ENCODE peak calls at places on chromosomes 2 and 18, in ten cellular contexts. Y is endothelial cell; F is foreskin fibroblast; N is GM20000; G is fibroblast of mammary gland; K is endodermal cell; V is RWPE1; B is CD4-positive, alpha-beta T cell; P is activated CD8-positive, alpha-beta T cell treated with anti-CD3 and anti-CD28 coated beads for 36 hours; T is PC-3. H is an unnamed sample.

GRCh38 chr2:213376644-213377043 is 92.4 kb downstream of the SPAG16 start:
- DNase-seq in Y (no peak), F (no peak), N (no peak), G (no peak), K (no peak), V (no peak), B (no peak), P (no peak), T (no peak), H (no peak)

GRCh38 chr2:88658890-88659881 is 31.9 kb upstream of the EIF2AK3 start:
- DNase-seq in Y (peak), F (peak), N (no peak), G (peak), K (peak), V (peak), B (no peak), P (no peak), T (peak), H (no peak)

GRCh38 chr2:236177604-236177966 is 9.4 kb upstream of the GBX2 start:
- DNase-seq in Y (peak), F (peak), N (peak), G (peak), K (peak), V (no peak), B (no peak), P (peak), T (peak), H (peak)

GRCh38 chr2:11870584-11870983 is 124.2 kb downstream of the LPIN1 start:
- DNase-seq in Y (no peak), F (no peak), N (peak), G (no peak), K (no peak), V (no peak), B (no peak), P (no peak), T (no peak), H (no peak)

GRCh38 chr2:199596549-199596948 is 138.8 kb upstream of the SATB2 start:
- DNase-seq in Y (no peak), F (peak), N (no peak), G (peak), K (no peak), V (peak), B (no peak), P (no peak), T (peak), H (no peak)

GRCh38 chr2:55118643-55119065 is 68.4 kb upstream of the RTN4 start:
- DNase-seq in Y (no peak), F (no peak), N (no peak), G (no peak), K (no peak), V (no peak), B (no peak), P (no peak), T (no peak), H (no peak)

GRCh38 chr2:129712586-129712985 is 266.9 kb upstream of the RAB6C start:
- DNase-seq in Y (no peak), F (no peak), N (no peak), G (no peak), K (no peak), V (no peak), B (no peak), P (no peak), T (no peak), H (no peak)

GRCh38 chr2:47072018-47072691 is 83.0 kb downstream of the STPG4 start:
- DNase-seq in Y (no peak), F (peak), N (no peak), G (peak), K (no peak), V (no peak), B (no peak), P (no peak), T (no peak), H (no peak)

GRCh38 chr2:101380376-101380775 is 6.9 kb downstream of the CREG2 start:
- DNase-seq in Y (no peak), F (peak), N (no peak), G (peak), K (no peak), V (peak), B (no peak), P (no peak), T (peak), H (no peak)

GRCh38 chr2:202037086-202037485 is 3.4 kb downstream of the FZD7 start:
- DNase-seq in Y (no peak), F (peak), N (no peak), G (peak), K (no peak), V (no peak), B (no peak), P (no peak), T (no peak), H (no peak)

GRCh38 chr2:20604401-20604911 is 46.4 kb downstream of the HS1BP3 start:
- DNase-seq in Y (no peak), F (no peak), N (no peak), G (peak), K (peak), V (no peak), B (no peak), P (no peak), T (no peak), H (no peak)

GRCh38 chr2:67311536-67311935 is 85.6 kb upstream of the ETAA1 start:
- DNase-seq in Y (no peak), F (peak), N (no peak), G (peak), K (no peak), V (peak), B (no peak), P (no peak), T (peak), H (no peak)

GRCh38 chr2:145022671-145023330 is 502.9 kb upstream of the ZEB2 start:
- DNase-seq in Y (no peak), F (peak), N (no peak), G (peak), K (no peak), V (no peak), B (no peak), P (no peak), T (no peak), H (no peak)

GRCh38 chr2:108594982-108595464 is 60.8 kb downstream of the LIMS1 start:
- DNase-seq in Y (peak), F (peak), N (no peak), G (peak), K (peak), V (peak), B (no peak), P (peak), T (peak), H (no peak)

GRCh38 chr2:43032894-43033270 is 193.5 kb downstream of the ZFP36L2 start:
- DNase-seq in Y (no peak), F (no peak), N (no peak), G (no peak), K (no peak), V (no peak), B (no peak), P (no peak), T (no peak), H (no peak)

GRCh38 chr2:120783969-120784372 is 48.3 kb downstream of the GLI2 start:
- DNase-seq in Y (no peak), F (no peak), N (no peak), G (no peak), K (no peak), V (no peak), B (no peak), P (no peak), T (no peak), H (no peak)

GRCh38 chr2:162253435-162253834 is 10.2 kb upstream of the FAP start:
- DNase-seq in Y (no peak), F (no peak), N (no peak), G (no peak), K (no peak), V (no peak), B (no peak), P (no peak), T (no peak), H (no peak)

GRCh38 chr2:113167115-113167932 is 6.4 kb upstream of the PSD4 start:
- DNase-seq in Y (no peak), F (peak), N (no peak), G (no peak), K (no peak), V (no peak), B (peak), P (peak), T (no peak), H (no peak)

GRCh38 chr2:240836781-240837467 is 16.9 kb upstream of the KIF1A start:
- DNase-seq in Y (no peak), F (peak), N (no peak), G (peak), K (no peak), V (no peak), B (no peak), P (no peak), T (peak), H (no peak)

GRCh38 chr2:24076849-24077534 is 866 bp upstream of the SF3B6 start:
- DNase-seq in Y (peak), F (peak), N (no peak), G (peak), K (no peak), V (peak), B (no peak), P (peak), T (no peak), H (no peak)

GRCh38 chr2:96690306-96691021 is 47.9 kb downstream of the FER1L5 start:
- DNase-seq in Y (no peak), F (no peak), N (no peak), G (no peak), K (no peak), V (no peak), B (no peak), P (no peak), T (no peak), H (no peak)

GRCh38 chr2:45700407-45701013 is 49.0 kb downstream of the PRKCE start:
- DNase-seq in Y (no peak), F (no peak), N (no peak), G (no peak), K (peak), V (no peak), B (no peak), P (no peak), T (no peak), H (no peak)
- TF ChIP-seq CTCF in Y (no peak), F (no peak), N (no peak), G (no peak), K (no peak), V (no peak), B (no peak), P (no peak), T (no peak), H (peak)

DNA sequence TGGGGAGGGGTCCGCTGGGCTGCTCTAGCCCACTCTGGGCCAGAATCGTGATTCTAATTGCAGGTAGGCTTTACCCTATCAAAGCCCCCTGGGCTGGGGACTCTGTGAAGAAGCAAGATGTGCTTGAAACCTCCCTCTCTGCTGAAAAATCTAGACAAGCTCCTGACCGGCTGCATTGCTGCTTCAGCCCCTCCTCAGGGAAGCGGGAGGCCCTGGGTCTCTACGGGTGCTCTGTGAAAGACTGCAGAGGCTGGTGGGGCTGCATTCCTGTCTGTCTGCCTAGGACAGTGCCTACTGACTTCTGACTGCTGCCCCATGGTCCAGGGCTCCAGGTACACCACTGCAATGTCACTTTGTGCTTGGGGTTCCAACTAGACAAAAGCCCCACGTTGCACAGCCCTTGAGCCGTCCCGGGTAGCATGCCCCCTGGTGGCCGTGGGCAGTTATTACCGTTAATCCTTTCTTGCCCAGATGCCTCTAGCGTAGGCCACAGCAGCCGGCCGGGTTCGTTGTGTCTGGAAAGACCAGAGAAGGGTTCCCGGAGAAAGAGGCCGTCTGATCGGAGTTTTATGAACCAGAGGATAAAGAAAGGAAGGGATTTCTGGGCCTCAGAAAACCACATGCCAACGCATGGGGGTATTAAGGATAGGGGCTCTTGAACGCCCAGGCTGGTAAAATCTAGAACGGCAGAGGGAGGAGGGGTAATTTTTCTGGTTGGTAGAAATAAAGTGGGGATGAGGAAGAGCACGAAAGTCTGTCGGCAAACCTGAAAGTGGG is 15.9 kb upstream of the C1QL2 start:
- DNase-seq in Y (peak), F (peak), N (peak), G (peak), K (peak), V (peak), B (peak), P (peak), T (peak), H (peak)
- TF ChIP-seq CTCF in Y (peak), F (peak), N (peak), G (peak), K (peak), V (peak), B (peak), P (peak), T (peak), H (peak)

GRCh38 chr2:172461591-172462392 is 34.4 kb downstream of the ITGA6 start:
- DNase-seq in Y (peak), F (peak), N (peak), G (no peak), K (peak), V (peak), B (peak), P (peak), T (peak), H (peak)

GRCh38 chr2:172462393-172463381 is 35.3 kb downstream of the ITGA6 start:
- DNase-seq in Y (no peak), F (no peak), N (peak), G (no peak), K (no peak), V (no peak), B (peak), P (peak), T (peak), H (no peak)

GRCh38 chr2:172464340-172465129 is 37.1 kb downstream of the ITGA6 start:
- DNase-seq in Y (no peak), F (no peak), N (no peak), G (no peak), K (no peak), V (no peak), B (no peak), P (no peak), T (peak), H (no peak)

GRCh38 chr2:172467382-172467781 is 40.0 kb downstream of the ITGA6 start:
- DNase-seq in Y (no peak), F (peak), N (no peak), G (no peak), K (no peak), V (no peak), B (no peak), P (peak), T (no peak), H (no peak)

DNA sequence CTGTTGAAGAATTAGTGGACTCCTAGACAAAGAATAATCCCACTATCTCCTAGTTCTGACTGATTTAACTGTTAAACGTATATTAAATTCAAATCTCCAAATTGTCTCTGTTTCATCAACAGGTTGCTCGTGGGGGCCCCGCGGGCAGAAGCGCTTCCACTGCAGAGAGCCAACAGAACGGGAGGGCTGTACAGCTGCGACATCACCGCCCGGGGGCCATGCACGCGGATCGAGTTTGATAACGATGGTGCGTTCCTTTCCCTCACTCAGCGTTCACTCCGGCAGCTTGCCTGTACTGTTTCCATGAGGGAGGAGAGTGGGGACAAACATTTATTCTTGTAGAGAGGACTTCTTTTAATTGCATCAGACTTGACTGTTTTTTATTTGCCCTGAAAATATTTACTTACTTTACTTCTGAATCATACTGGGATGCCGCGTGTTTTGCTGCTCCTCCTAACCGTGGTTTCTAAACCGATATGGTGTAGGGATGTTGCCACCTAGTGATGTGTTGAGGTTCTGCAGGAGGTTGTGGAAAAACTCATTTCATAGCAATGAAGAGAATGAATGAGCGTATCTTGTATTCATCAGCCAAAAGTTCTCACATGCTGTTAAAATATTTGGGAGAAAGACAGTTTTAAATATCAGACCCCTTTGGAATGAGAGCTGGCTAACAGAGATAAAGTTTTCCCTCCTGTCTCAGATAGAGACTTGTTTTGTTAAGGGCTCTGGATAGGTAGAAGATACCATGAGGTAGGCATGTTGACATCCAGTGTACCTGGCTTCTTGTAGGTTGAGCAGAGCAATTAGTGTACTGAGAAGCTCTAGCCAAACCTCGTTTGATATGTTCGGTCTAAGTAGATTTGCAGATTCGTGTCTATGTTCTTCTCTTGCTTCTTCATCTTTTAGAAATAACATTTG is 38.3 kb downstream of the ITGA6 start:
- DNase-seq in Y (peak), F (peak), N (peak), G (peak), K (peak), V (peak), B (peak), P (peak), T (peak), H (peak)
- TF ChIP-seq CTCF in Y (peak), F (peak), N (peak), G (peak), K (peak), V (peak), B (peak), P (peak), T (peak), H (peak)

GRCh38 chr18:27363918-27364317 is 178.8 kb upstream of the CHST9 start:
- DNase-seq in Y (no peak), F (no peak), N (peak), G (peak), K (no peak), V (peak), B (no peak), P (no peak), T (peak), H (peak)
- TF ChIP-seq CTCF in Y (no peak), F (no peak), N (no peak), G (peak), K (peak), V (peak), B (no peak), P (no peak), T (peak), H (peak)

GRCh38 chr2:142989276-142990204 is 112.1 kb downstream of the KYNU start:
- DNase-seq in Y (no peak), F (peak), N (peak), G (peak), K (no peak), V (no peak), B (no peak), P (no peak), T (peak), H (peak)
- TF ChIP-seq CTCF in Y (peak), F (peak), N (no peak), G (peak), K (peak), V (peak), B (peak), P (peak), T (peak), H (peak)

GRCh38 chr2:86520153-86520552 is 43.1 kb downstream of the CHMP3 start:
- DNase-seq in Y (no peak), F (no peak), N (no peak), G (no peak), K (no peak), V (no peak), B (no peak), P (peak), T (no peak), H (no peak)
- TF ChIP-seq CTCF in Y (no peak), F (no peak), N (no peak), G (no peak), K (peak), V (no peak), B (no peak), P (no peak), T (peak), H (no peak)

GRCh38 chr18:50586710-50587109 is 26.8 kb downstream of the MAPK4 start:
- DNase-seq in Y (no peak), F (no peak), N (no peak), G (no peak), K (no peak), V (no peak), B (no peak), P (no peak), T (no peak), H (no peak)
- TF ChIP-seq CTCF in Y (peak), F (no peak), N (no peak), G (peak), K (peak), V (peak), B (no peak), P (peak), T (peak), H (no peak)

GRCh38 chr18:42310956-42311355 is 355.9 kb downstream of the PIK3C3 start:
- DNase-seq in Y (no peak), F (no peak), N (no peak), G (peak), K (peak), V (peak), B (no peak), P (no peak), T (no peak), H (no peak)
- TF ChIP-seq CTCF in Y (no peak), F (no peak), N (no peak), G (no peak), K (no peak), V (no peak), B (no peak), P (no peak), T (no peak), H (no peak)

H was measured in GM13977.